ENCODE peak calls at places on chromosome 17, in six cellular contexts. Q, O, G, L, H and B are unnamed samples.

GRCh38 chr17:72353502-72353901 is 232.7 kb downstream of the SOX9 start:
- DNase-seq in Q (no peak), O (no peak), G (no peak), L (no peak), H (no peak), B (no peak)

GRCh38 chr17:27246537-27246936 is 47.4 kb upstream of the WSB1 start:
- DNase-seq in Q (no peak), O (no peak), G (no peak), L (no peak), H (no peak), B (no peak)

GRCh38 chr17:42049834-42050359 is 504 bp downstream of the C17orf113 start:
- DNase-seq in Q (no peak), O (no peak), G (no peak), L (no peak), H (no peak), B (no peak)

GRCh38 chr17:60970741-60971140 is 293.1 kb downstream of the BCAS3 start:
- DNase-seq in Q (no peak), O (no peak), G (no peak), L (no peak), H (no peak), B (no peak)

GRCh38 chr17:68190495-68190894 is 57.3 kb upstream of the AMZ2 start:
- DNase-seq in Q (no peak), O (no peak), G (no peak), L (no peak), H (no peak), B (no peak)

GRCh38 chr17:8222380-8222629 is 11.9 kb upstream of the AURKB start:
- DNase-seq in Q (no peak), O (no peak), G (no peak), L (no peak), H (no peak), B (no peak)

GRCh38 chr17:80771612-80772005 is 220.0 kb upstream of the CHMP6 start:
- DNase-seq in Q (no peak), O (no peak), G (no peak), L (no peak), H (no peak), B (no peak)

GRCh38 chr17:28717578-28718316 is at the start of gene RAB34:
- DNase-seq in Q (peak; percentile 92), O (peak; percentile 85), G (peak; percentile 92), L (peak; percentile 76), H (peak; percentile 74), B (no peak)

GRCh38 chr17:14294876-14295275 is 6.0 kb upstream of the HS3ST3B1 start:
- DNase-seq in Q (no peak), O (no peak), G (peak; percentile 56), L (no peak), H (no peak), B (no peak)

GRCh38 chr17:21288581-21289017 is 4.1 kb downstream of the MAP2K3 start:
- DNase-seq in Q (no peak), O (no peak), G (no peak), L (no peak), H (no peak), B (no peak)

GRCh38 chr17:57948169-57948554 is 7.0 kb downstream of the CUEDC1 start:
- DNase-seq in Q (no peak), O (no peak), G (no peak), L (no peak), H (no peak), B (no peak)

GRCh38 chr17:28325221-28325620 is 6.2 kb downstream of the TMEM97 start:
- DNase-seq in Q (no peak), O (no peak), G (no peak), L (no peak), H (no peak), B (no peak)

GRCh38 chr17:44384281-44384822 is 5.1 kb downstream of the ITGA2B start:
- DNase-seq in Q (no peak), O (no peak), G (no peak), L (no peak), H (no peak), B (no peak)

GRCh38 chr17:2215616-2216364 is 87.8 kb downstream of the SMG6 start:
- DNase-seq in Q (peak; percentile 74), O (peak; percentile 47), G (no peak), L (peak; percentile 53), H (peak; percentile 72), B (peak; percentile 31)

GRCh38 chr17:27430882-27431491 is 25.3 kb upstream of the KSR1 start:
- DNase-seq in Q (peak; percentile 69), O (peak; percentile 46), G (peak; percentile 37), L (no peak), H (peak; percentile 44), B (no peak)

GRCh38 chr17:46771601-46772012 is 46.9 kb downstream of the WNT3 start:
- DNase-seq in Q (no peak), O (no peak), G (peak; percentile 92), L (no peak), H (peak; percentile 40), B (no peak)

GRCh38 chr17:65558311-65558682 is 3.2 kb downstream of the AXIN2 start:
- DNase-seq in Q (no peak), O (no peak), G (peak; percentile 55), L (no peak), H (no peak), B (no peak)

GRCh38 chr17:72580321-72581127 is 459.7 kb downstream of the SOX9 start:
- DNase-seq in Q (no peak), O (no peak), G (no peak), L (peak; percentile 82), H (no peak), B (no peak)

GRCh38 chr17:31508310-31509094 is 117.0 kb downstream of the RAB11FIP4 start:
- DNase-seq in Q (no peak), O (no peak), G (peak; percentile 75), L (no peak), H (no peak), B (no peak)

GRCh38 chr17:80600586-80600985 is 55.9 kb downstream of the RPTOR start:
- DNase-seq in Q (no peak), O (no peak), G (no peak), L (no peak), H (no peak), B (no peak)

GRCh38 chr17:44677136-44677535 is 12.4 kb downstream of the CCDC43 start:
- DNase-seq in Q (no peak), O (no peak), G (no peak), L (no peak), H (no peak), B (no peak)

GRCh38 chr17:40490289-40490853 is 11.1 kb downstream of the TNS4 start:
- DNase-seq in Q (no peak), O (no peak), G (no peak), L (peak; percentile 82), H (peak; percentile 38), B (no peak)

GRCh38 chr17:37134050-37134449 is 185.3 kb downstream of the AATF start:
- DNase-seq in Q (no peak), O (no peak), G (no peak), L (no peak), H (no peak), B (no peak)

GRCh38 chr17:21245703-21246102 is 7.5 kb downstream of the NATD1 start:
- DNase-seq in Q (no peak), O (no peak), G (no peak), L (no peak), H (no peak), B (no peak)

DNA sequence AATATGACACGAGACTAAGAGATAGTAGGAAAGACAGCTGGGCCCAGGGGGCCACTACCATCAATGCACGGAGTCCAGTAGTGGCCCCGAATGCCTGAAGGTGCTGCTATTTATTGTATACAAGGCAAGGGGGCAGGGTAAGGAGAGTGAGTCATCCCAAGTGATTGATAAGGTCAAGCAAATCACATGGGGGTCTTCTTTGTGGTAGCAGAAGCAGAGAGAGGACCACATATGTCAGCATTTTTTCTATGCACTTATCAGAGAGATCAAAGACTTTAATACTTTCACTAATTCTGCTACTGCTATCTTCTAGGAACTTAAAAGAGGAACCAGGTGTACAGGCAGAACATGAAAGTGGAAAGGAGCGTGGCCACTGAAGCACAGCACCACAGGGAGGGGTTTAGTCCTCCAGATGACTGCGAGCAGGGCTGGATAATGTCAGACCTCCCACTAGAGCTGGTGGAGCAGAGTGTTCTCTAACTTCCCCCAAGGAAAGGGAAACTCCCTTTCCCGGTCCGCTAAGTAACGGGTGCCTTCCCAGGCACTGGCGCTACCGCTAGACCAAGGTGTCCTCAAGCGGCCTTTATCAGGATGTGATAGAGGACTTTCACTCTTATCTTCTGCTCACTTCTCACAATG is 26.4 kb upstream of the ARL4D start:
- DNase-seq in Q (no peak), O (no peak), G (no peak), L (no peak), H (no peak), B (no peak)
- H3K9me3 ChIP-seq in Q (no peaks in the 10 kb centered on the region), O (no peaks in the 10 kb centered on the region), G (no peaks in the 10 kb centered on the region), L (no peaks in the 10 kb centered on the region), H (no peaks in the 10 kb centered on the region), B (no peaks in the 10 kb centered on the region)

GRCh38 chr17:69696645-69697044 is 282.1 kb downstream of the MAP2K6 start:
- DNase-seq in Q (no peak), O (no peak), G (no peak), L (no peak), H (no peak), B (no peak)
- H3K9me3 ChIP-seq in Q (no peaks in the 10 kb centered on the region), O (no peaks in the 10 kb centered on the region), G (peaks cover 10% of the 10 kb centered on the region), L (peaks cover 9% of the 10 kb centered on the region), H (peaks cover 4% of the 10 kb centered on the region), B (no peaks in the 10 kb centered on the region)

DNA sequence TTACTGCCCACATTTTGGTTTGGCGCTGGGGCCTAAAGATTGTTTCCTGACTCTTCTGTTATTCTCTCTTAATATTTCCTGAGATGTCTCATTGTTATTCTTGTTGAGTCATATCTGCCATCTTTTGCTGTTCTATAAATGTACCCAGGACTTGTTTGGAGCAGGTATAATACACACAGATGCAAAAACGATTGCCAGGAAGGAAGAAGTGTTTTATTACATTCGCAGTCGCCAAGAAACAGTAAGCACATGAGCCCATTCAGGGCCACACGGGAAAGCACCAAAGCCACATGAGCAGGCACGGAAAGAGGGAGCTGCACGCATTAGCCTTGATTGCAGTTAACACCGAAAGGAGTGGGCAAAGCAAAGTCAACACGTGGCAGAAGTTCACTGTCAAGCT is 70.2 kb downstream of the ARHGAP44 start:
- DNase-seq in Q (no peak), O (no peak), G (no peak), L (peak; percentile 25), H (no peak), B (no peak)
- H3K9me3 ChIP-seq in Q (no peaks in the 10 kb centered on the region), O (no peaks in the 10 kb centered on the region), G (no peaks in the 10 kb centered on the region), L (peaks cover 3% of the 10 kb centered on the region), H (no peaks in the 10 kb centered on the region), B (no peaks in the 10 kb centered on the region)

GRCh38 chr17:5181509-5182305 is 10.0 kb downstream of the ZNF594 start:
- DNase-seq in Q (no peak), O (no peak), G (no peak), L (no peak), H (no peak), B (no peak)
- H3K9me3 ChIP-seq in Q (peaks cover 88% of the 10 kb centered on the region), O (peaks cover 31% of the 10 kb centered on the region), G (peaks cover 98% of the 10 kb centered on the region), L (peaks cover 93% of the 10 kb centered on the region), H (peaks cover 30% of the 10 kb centered on the region), B (peaks cover 38% of the 10 kb centered on the region)

GRCh38 chr17:53646835-53647234 is 175.9 kb upstream of the KIF2B start:
- DNase-seq in Q (no peak), O (no peak), G (no peak), L (no peak), H (no peak), B (no peak)
- H3K9me3 ChIP-seq in Q (no peaks in the 10 kb centered on the region), O (no peaks in the 10 kb centered on the region), G (no peaks in the 10 kb centered on the region), L (peaks cover 3% of the 10 kb centered on the region), H (no peaks in the 10 kb centered on the region), B (no peaks in the 10 kb centered on the region)

GRCh38 chr17:50861822-50862528 is 4.2 kb downstream of the TOB1 start:
- DNase-seq in Q (no peak), O (no peak), G (no peak), L (no peak), H (no peak), B (no peak)
- H3K9me3 ChIP-seq in Q (no peaks in the 10 kb centered on the region), O (no peaks in the 10 kb centered on the region), G (no peaks in the 10 kb centered on the region), L (no peaks in the 10 kb centered on the region), H (no peaks in the 10 kb centered on the region), B (no peaks in the 10 kb centered on the region)

GRCh38 chr17:16552637-16553045 is 16.4 kb downstream of the ZNF287 start:
- DNase-seq in Q (no peak), O (no peak), G (no peak), L (no peak), H (no peak), B (no peak)
- H3K9me3 ChIP-seq in Q (peaks cover 88% of the 10 kb centered on the region), O (peaks cover 35% of the 10 kb centered on the region), G (peaks cover 89% of the 10 kb centered on the region), L (peaks cover 65% of the 10 kb centered on the region), H (peaks cover 3% of the 10 kb centered on the region), B (peaks cover 46% of the 10 kb centered on the region)